ENCODE peak calls at places on chromosomes 11 and 22, in five cellular contexts. One of them, this sample, is unnamed.

GRCh38 chr11:92546089-92546488 is 321.5 kb downstream of the FAT3 start:
- DNase-seq in glutamatergic neuron: no peak
- DNase-seq in HFF-Myc: no peak
- DNase-seq in fibroblast of lung: no peak
- DNase-seq in GM13977: no peak
- DNase-seq in this sample: no peak

GRCh38 chr11:58577441-58578135 is 1.3 kb upstream of the ZFP91 start:
- DNase-seq in GM13977: peak
- DNase-seq in glutamatergic neuron: peak
- DNase-seq in fibroblast of lung: peak
- DNase-seq in HFF-Myc: peak
- DNase-seq in this sample: no peak

GRCh38 chr11:19756675-19757475 is 44.2 kb downstream of the NAV2 start:
- DNase-seq in fibroblast of lung: peak
- DNase-seq in GM13977: no peak
- DNase-seq in HFF-Myc: no peak
- DNase-seq in glutamatergic neuron: no peak
- DNase-seq in this sample: no peak

GRCh38 chr11:65429724-65430405 is 7.3 kb downstream of the NEAT1 start:
- DNase-seq in HFF-Myc: no peak
- DNase-seq in GM13977: no peak
- DNase-seq in glutamatergic neuron: no peak
- DNase-seq in fibroblast of lung: peak
- DNase-seq in this sample: no peak

GRCh38 chr22:19504900-19505734 is 19.1 kb downstream of the CLDN5 start:
- DNase-seq in fibroblast of lung: no peak
- DNase-seq in HFF-Myc: no peak
- DNase-seq in GM13977: no peak
- DNase-seq in glutamatergic neuron: no peak
- DNase-seq in this sample: no peak

GRCh38 chr11:66957971-66958231 is 282 bp downstream of the PC start:
- DNase-seq in fibroblast of lung: no peak
- DNase-seq in glutamatergic neuron: peak
- DNase-seq in GM13977: peak
- DNase-seq in HFF-Myc: no peak
- DNase-seq in this sample: no peak

GRCh38 chr11:199004-199581 is 6.2 kb downstream of the SCGB1C1 start:
- DNase-seq in glutamatergic neuron: no peak
- DNase-seq in HFF-Myc: no peak
- DNase-seq in fibroblast of lung: no peak
- DNase-seq in GM13977: no peak
- DNase-seq in this sample: peak

GRCh38 chr11:127338380-127339259 is 338.1 kb upstream of the KIRREL3 start:
- DNase-seq in glutamatergic neuron: no peak
- DNase-seq in HFF-Myc: no peak
- DNase-seq in GM13977: no peak
- DNase-seq in fibroblast of lung: no peak
- DNase-seq in this sample: no peak

GRCh38 chr22:26479792-26480610 is 3.6 kb downstream of the HPS4 start:
- DNase-seq in fibroblast of lung: no peak
- DNase-seq in glutamatergic neuron: no peak
- DNase-seq in HFF-Myc: no peak
- DNase-seq in GM13977: no peak
- DNase-seq in this sample: no peak

GRCh38 chr11:72782081-72782920 is 11.5 kb downstream of the STARD10 start:
- DNase-seq in glutamatergic neuron: no peak
- DNase-seq in HFF-Myc: no peak
- DNase-seq in fibroblast of lung: no peak
- DNase-seq in GM13977: no peak
- DNase-seq in this sample: no peak

DNA sequence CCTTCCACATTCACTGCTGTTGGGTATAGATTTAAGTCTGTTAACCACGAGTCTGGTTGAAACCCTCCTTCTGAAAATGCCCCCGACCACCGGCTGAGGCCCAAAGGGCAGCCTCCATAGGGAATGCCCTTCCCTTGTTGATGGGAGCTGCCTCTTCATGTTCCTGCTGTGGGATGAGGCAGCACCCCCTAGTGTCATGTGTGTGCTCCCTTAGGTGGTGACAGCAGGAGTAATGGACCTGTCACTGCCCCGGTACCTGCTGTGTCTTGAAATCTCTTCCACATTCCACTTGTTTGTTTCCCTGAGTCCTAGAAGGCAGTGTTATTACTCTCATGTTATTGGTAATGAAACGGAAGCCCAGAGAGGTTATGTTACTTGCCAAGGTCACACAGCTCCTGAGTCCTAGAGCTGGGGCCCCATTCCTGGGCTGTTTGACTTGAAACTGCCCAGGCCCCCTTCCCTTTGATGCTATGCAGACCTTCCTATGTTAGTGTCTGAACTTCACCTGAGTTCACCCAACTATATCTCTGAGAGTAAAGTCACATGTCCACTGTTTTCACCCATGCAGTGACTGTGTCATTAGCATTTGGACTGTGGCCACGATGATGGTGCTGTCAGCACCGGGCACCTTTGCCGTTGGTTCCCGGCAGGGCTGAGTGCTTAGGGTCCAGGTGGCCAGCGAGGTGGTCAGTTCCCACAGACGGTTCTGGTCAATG is 234.3 kb downstream of the TBC1D22A start:
- DNase-seq in fibroblast of lung: no peak
- DNase-seq in HFF-Myc: no peak
- DNase-seq in GM13977: no peak
- DNase-seq in glutamatergic neuron: no peak
- DNase-seq in this sample: no peak
- TF ChIP-seq CTCF in fibroblast of lung: peak
- TF ChIP-seq CTCF in HFF-Myc: peak
- TF ChIP-seq CTCF in GM13977: no peak
- TF ChIP-seq CTCF in glutamatergic neuron: no peak
- TF ChIP-seq CTCF in this sample: peak

GRCh38 chr11:86408845-86409244 is 34.2 kb downstream of the CCDC81 start:
- DNase-seq in GM13977: no peak
- DNase-seq in fibroblast of lung: no peak
- DNase-seq in HFF-Myc: no peak
- DNase-seq in glutamatergic neuron: no peak
- DNase-seq in this sample: no peak
- TF ChIP-seq CTCF in GM13977: no peak
- TF ChIP-seq CTCF in fibroblast of lung: peak
- TF ChIP-seq CTCF in HFF-Myc: peak
- TF ChIP-seq CTCF in glutamatergic neuron: no peak
- TF ChIP-seq CTCF in this sample: peak

GRCh38 chr22:31872209-31872608 is 72.1 kb upstream of the YWHAH start:
- DNase-seq in HFF-Myc: no peak
- DNase-seq in fibroblast of lung: no peak
- DNase-seq in GM13977: no peak
- DNase-seq in glutamatergic neuron: no peak
- DNase-seq in this sample: no peak

GRCh38 chr22:31871475-31871874 is 72.9 kb upstream of the YWHAH start:
- DNase-seq in GM13977: no peak
- DNase-seq in fibroblast of lung: no peak
- DNase-seq in glutamatergic neuron: no peak
- DNase-seq in HFF-Myc: no peak
- DNase-seq in this sample: no peak

GRCh38 chr22:31874821-31875220 is 69.5 kb upstream of the YWHAH start:
- DNase-seq in GM13977: no peak
- DNase-seq in HFF-Myc: no peak
- DNase-seq in fibroblast of lung: no peak
- DNase-seq in glutamatergic neuron: no peak
- DNase-seq in this sample: no peak

GRCh38 chr22:31867386-31868153 is 76.8 kb upstream of the YWHAH start:
- DNase-seq in HFF-Myc: no peak
- DNase-seq in glutamatergic neuron: no peak
- DNase-seq in fibroblast of lung: no peak
- DNase-seq in GM13977: no peak
- DNase-seq in this sample: no peak

DNA sequence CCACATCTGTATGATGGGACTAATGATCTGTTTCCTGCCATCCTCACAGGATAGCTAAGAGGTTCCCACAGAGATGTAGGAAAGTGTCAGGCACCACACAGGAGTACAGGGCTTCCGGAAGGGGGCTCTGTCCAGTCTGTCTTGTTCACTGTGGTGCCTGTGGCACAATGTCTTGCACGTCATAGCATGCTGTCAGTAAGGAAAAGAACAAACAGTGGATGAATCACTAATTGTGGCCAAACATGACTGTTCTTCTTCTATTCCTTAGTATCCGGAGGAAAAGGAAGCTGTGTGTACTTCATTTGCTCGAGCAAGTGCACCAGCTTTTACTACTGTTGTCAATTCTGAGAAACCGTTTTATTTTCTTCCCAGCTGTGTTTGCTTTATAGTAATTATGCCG is 73.4 kb upstream of the YWHAH start:
- DNase-seq in GM13977: no peak
- DNase-seq in HFF-Myc: no peak
- DNase-seq in glutamatergic neuron: no peak
- DNase-seq in fibroblast of lung: peak
- DNase-seq in this sample: no peak
- TF ChIP-seq CTCF in GM13977: no peak
- TF ChIP-seq CTCF in HFF-Myc: no peak
- TF ChIP-seq CTCF in glutamatergic neuron: no peak
- TF ChIP-seq CTCF in fibroblast of lung: no peak
- TF ChIP-seq CTCF in this sample: no peak

GRCh38 chr11:69123593-69124545 is 31.9 kb upstream of the SMIM38 start:
- DNase-seq in GM13977: no peak
- DNase-seq in HFF-Myc: no peak
- DNase-seq in glutamatergic neuron: no peak
- DNase-seq in fibroblast of lung: no peak
- DNase-seq in this sample: no peak
- TF ChIP-seq CTCF in GM13977: no peak
- TF ChIP-seq CTCF in HFF-Myc: no peak
- TF ChIP-seq CTCF in glutamatergic neuron: no peak
- TF ChIP-seq CTCF in fibroblast of lung: no peak
- TF ChIP-seq CTCF in this sample: no peak